ENCODE peak calls at places on chromosomes 11 and 22, in four cellular contexts. F, G, R and P are unnamed samples.

GRCh38 chr11:73729594-73730206 is 31.2 kb downstream of the RAB6A start:
- DNase-seq in R (peak), F (no peak), G (no peak), P (no peak)

GRCh38 chr11:67649634-67650540 is 643 bp downstream of the ACY3 start:
- DNase-seq in R (no peak), F (no peak), G (peak), P (no peak)

GRCh38 chr11:73266644-73267015 is 5.5 kb upstream of the P2RY6 start:
- DNase-seq in G (peak), F (no peak), R (peak), P (no peak)

GRCh38 chr11:128610765-128611617 is 23.6 kb upstream of the ETS1 start:
- DNase-seq in G (no peak), F (peak), R (no peak), P (no peak)

GRCh38 chr11:63873381-63873780 is 34.5 kb downstream of the MARK2 start:
- DNase-seq in F (no peak), R (no peak), G (no peak), P (no peak)

GRCh38 chr11:70709596-70709995 is 311.3 kb downstream of the CTTN start:
- DNase-seq in G (no peak), R (no peak), F (no peak), P (no peak)

GRCh38 chr11:24391165-24391564 is 105.7 kb upstream of the LUZP2 start:
- DNase-seq in R (no peak), G (no peak), F (no peak), P (no peak)

GRCh38 chr11:134478176-134478575 is 66.1 kb upstream of the B3GAT1 start:
- DNase-seq in F (no peak), R (peak), G (no peak), P (no peak)

GRCh38 chr11:108223449-108224149 is 732 bp downstream of the ATM start:
- DNase-seq in R (no peak), F (no peak), G (no peak), P (no peak)

GRCh38 chr11:43758942-43759341 is 78.4 kb downstream of the HSD17B12 start:
- DNase-seq in R (no peak), F (no peak), G (no peak), P (no peak)

GRCh38 chr11:124740277-124740882 is 638 bp downstream of the NRGN start:
- DNase-seq in F (no peak), R (peak), G (no peak), P (no peak)

GRCh38 chr22:31897842-31898241 is 46.5 kb upstream of the YWHAH start:
- DNase-seq in R (no peak), G (no peak), F (no peak), P (no peak)

GRCh38 chr11:93547768-93548167 is 4.6 kb upstream of the SMCO4 start:
- DNase-seq in F (no peak), G (no peak), R (no peak), P (no peak)

GRCh38 chr11:13152736-13153541 is 124.7 kb upstream of the BMAL1 start:
- DNase-seq in G (no peak), R (no peak), F (no peak), P (no peak)

GRCh38 chr11:92269021-92269420 is 44.4 kb downstream of the FAT3 start:
- DNase-seq in G (no peak), F (no peak), R (no peak), P (no peak)

GRCh38 chr11:38153985-38154384 is 1555.9 kb upstream of the RAG2 start:
- DNase-seq in G (no peak), R (no peak), F (no peak), P (no peak)

GRCh38 chr11:94638902-94639373 is 71.8 kb downstream of the PIWIL4 start:
- DNase-seq in R (no peak), G (no peak), F (no peak), P (no peak)

GRCh38 chr11:12110201-12110713 is at the start of gene MICAL2:
- DNase-seq in F (peak), G (peak), R (peak), P (peak)

GRCh38 chr11:123247813-123248379 is 52.8 kb upstream of the CLMP start:
- DNase-seq in G (no peak), R (no peak), F (no peak), P (no peak)

GRCh38 chr22:36374603-36375024 is 13.2 kb downstream of the MYH9 start:
- DNase-seq in G (no peak), F (no peak), R (no peak), P (no peak)

GRCh38 chr11:8610532-8611116 is 16.6 kb upstream of the STK33 start:
- DNase-seq in F (no peak), G (no peak), R (no peak), P (no peak)

GRCh38 chr11:65524747-65525658 is at the start of gene SCYL1:
- DNase-seq in G (peak), R (peak), F (no peak), P (peak)

GRCh38 chr11:77126156-77126775 is 1.8 kb upstream of the MYO7A start:
- DNase-seq in G (no peak), R (no peak), F (no peak), P (no peak)

GRCh38 chr11:71472357-71472885 is 19.4 kb downstream of the NADSYN1 start:
- DNase-seq in F (no peak), R (no peak), G (peak), P (no peak)

GRCh38 chr11:132994038-132994502 is 538.2 kb downstream of the OPCML start:
- DNase-seq in F (no peak), G (no peak), R (no peak), P (no peak)

GRCh38 chr11:70155386-70155785 is 47.7 kb upstream of the FADD start:
- DNase-seq in F (no peak), R (no peak), G (no peak), P (no peak)

GRCh38 chr11:65431452-65432132 is 9.0 kb downstream of the NEAT1 start:
- DNase-seq in R (peak), G (no peak), F (no peak), P (no peak)

GRCh38 chr22:41308544-41308947 is 7.2 kb downstream of the ZC3H7B start:
- DNase-seq in F (no peak), G (no peak), R (no peak), P (no peak)

DNA sequence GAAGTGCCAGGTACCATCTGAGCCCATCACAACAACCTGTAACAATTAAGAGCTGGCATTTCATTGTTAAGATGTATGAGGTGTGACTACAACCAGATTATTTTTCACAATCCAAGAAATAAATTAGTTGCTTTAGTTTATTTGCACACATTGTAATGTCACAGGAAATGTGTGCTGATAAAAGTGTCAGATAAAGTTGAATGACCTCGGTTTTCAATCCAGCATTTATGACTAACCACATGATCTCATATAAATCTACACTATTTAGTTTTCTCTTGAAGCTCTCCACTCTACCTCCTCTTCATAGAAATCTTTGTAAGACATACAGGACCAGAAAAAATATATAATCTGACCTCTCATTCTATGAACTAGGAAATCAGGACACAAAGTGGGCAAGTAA is 166.2 kb downstream of the PGR start:
- DNase-seq in F (no peak), R (no peak), G (no peak), P (no peak)
- TF ChIP-seq POLR2A in F (no peak), R (no peak), G (no peak), P (no peak)

GRCh38 chr11:2376751-2377451 is at the start of gene CD81:
- DNase-seq in G (no peak), R (peak), F (no peak), P (peak)
- TF ChIP-seq POLR2A in G (no peak), R (no peak), F (peak), P (no peak)

GRCh38 chr22:38290347-38290746 is 17.5 kb upstream of the TMEM184B start:
- DNase-seq in G (no peak), R (no peak), F (no peak), P (no peak)

GRCh38 chr22:38291201-38291777 is 18.5 kb upstream of the TMEM184B start:
- DNase-seq in F (no peak), R (no peak), G (no peak), P (no peak)

GRCh38 chr22:38292694-38293093 is 19.9 kb upstream of the TMEM184B start:
- DNase-seq in R (no peak), F (no peak), G (no peak), P (no peak)

GRCh38 chr22:38286915-38287669 is 14.3 kb upstream of the TMEM184B start:
- DNase-seq in R (no peak), G (no peak), F (no peak), P (no peak)

DNA sequence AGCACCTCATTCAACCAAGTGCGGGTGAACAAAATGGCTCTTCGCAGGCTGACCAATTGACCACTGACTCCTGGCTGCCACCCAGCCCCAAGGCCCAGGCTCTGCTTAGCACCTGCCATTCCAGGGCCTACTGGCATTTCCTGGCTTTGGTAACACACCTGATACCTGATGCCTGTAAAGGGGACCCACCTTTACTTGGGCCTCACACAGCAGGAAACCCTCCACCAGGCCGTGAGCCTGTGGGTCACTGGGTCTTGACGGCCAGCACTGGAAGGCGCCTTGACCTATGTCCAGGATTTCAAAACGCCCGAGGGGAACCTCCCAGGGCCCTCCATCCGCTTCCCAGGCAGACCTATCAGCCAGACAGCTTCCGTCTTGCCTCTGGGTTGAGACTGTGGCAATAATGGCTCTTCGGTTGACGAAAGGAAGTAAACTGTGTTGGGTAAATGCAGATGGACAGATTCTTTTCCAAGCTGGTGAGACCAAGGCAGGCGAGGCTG is 16.8 kb upstream of the TMEM184B start:
- DNase-seq in F (no peak), G (no peak), R (no peak), P (no peak)
- TF ChIP-seq POLR2A in F (peak), G (no peak), R (no peak), P (no peak)

DNA sequence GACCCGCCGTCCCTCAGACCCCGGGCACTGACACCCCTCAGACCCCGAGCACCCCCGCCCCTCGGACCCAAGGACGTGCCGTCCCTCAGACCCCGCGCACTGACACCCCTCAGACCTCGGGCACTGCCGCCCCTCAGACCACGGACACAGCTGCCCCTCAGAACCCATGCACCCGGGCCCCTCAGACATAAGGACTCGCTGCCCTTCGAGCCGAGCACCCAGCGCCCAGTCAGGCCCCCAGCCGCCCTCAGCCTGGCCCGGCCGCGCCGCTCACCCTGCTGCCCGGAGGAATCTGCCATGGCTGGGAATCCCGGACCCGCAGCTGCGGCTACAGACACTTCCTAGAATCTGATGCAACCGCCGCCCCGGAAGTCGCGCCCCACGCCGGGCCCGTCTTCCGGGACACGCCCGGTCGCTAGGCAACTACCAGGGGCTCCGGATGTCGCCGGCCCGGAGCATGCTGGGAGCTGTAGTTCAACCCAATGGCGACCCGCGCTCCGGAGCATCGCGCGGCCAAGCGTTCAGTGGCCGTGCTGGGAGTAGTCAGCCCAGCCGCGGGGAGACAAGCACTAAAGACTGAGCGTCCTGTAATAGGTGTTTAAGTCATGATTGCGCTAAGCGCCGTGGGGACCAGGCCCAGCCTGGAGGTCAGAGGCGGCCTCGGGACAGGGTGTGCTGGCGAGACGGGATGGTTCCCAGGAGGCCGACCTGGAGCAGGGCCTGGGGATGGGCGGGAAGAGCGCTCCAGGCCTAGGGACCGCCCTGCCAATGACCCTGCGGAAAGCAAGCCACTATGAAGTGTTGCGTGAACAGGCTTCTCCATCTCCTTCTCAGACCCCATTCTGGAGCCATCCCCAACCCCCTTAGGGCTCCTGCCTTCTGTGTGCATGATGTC is at the start of gene CARS1:
- DNase-seq in R (peak), G (peak), F (peak), P (peak)
- TF ChIP-seq POLR2A in R (no peak), G (peak), F (peak), P (peak)

GRCh38 chr22:20658433-20659222 is 115.3 kb upstream of the SERPIND1 start:
- DNase-seq in G (no peak), F (no peak), R (no peak), P (no peak)

GRCh38 chr22:20657963-20658362 is 116.0 kb upstream of the SERPIND1 start:
- DNase-seq in G (no peak), F (no peak), R (no peak), P (no peak)

GRCh38 chr22:20655623-20656022 is 118.3 kb upstream of the SERPIND1 start:
- DNase-seq in R (no peak), G (no peak), F (no peak), P (no peak)

GRCh38 chr22:20656516-20656901 is 117.4 kb upstream of the SERPIND1 start:
- DNase-seq in R (peak), F (no peak), G (peak), P (no peak)

DNA sequence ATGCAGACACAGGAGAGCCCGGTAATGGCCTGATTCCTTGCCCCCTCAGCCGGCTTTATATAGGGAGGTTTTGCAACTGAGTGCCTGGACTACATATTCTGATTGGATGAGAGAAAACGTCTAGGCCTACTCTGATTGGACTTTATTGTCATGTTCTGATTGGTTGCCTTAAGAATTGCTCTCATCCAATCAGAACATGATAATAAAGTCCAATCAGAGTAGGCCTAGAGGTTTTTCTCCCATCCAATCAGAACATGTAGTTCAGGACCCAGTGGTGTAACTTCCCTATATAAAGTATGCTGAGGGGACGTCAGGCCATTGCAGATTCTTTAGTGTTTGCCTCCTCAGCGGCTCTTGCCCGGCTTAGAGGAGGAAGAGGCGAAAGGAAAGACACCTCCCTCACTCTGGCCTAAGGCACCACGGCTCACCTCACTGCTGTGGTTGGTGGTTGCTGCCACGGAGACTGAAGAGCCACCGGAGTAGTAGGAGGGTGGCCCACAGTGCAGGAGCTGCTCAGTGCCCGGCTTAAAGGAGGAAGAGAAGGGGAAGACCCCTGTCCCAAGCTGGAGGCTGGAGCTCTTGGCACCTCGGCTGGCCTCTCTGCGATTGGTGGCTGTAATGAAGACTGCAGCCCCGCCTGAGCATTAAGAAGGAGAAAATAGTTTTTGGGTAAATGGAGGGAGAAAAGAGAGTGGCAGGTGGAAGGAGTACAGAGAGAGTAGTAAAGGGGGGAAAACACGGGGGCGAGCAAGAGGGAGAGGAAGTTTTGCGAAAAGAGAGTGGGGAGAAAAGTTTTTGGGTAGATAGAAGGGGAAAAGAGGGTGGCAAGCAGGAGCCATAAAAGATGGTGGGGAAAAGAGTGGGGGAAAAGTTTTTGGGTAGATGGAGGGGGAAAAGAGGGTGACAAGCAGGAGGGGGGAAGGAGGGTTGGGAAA is 116.7 kb upstream of the SERPIND1 start:
- DNase-seq in G (peak), R (peak), F (no peak), P (no peak)
- TF ChIP-seq POLR2A in G (no peak), R (no peak), F (no peak), P (no peak)

DNA sequence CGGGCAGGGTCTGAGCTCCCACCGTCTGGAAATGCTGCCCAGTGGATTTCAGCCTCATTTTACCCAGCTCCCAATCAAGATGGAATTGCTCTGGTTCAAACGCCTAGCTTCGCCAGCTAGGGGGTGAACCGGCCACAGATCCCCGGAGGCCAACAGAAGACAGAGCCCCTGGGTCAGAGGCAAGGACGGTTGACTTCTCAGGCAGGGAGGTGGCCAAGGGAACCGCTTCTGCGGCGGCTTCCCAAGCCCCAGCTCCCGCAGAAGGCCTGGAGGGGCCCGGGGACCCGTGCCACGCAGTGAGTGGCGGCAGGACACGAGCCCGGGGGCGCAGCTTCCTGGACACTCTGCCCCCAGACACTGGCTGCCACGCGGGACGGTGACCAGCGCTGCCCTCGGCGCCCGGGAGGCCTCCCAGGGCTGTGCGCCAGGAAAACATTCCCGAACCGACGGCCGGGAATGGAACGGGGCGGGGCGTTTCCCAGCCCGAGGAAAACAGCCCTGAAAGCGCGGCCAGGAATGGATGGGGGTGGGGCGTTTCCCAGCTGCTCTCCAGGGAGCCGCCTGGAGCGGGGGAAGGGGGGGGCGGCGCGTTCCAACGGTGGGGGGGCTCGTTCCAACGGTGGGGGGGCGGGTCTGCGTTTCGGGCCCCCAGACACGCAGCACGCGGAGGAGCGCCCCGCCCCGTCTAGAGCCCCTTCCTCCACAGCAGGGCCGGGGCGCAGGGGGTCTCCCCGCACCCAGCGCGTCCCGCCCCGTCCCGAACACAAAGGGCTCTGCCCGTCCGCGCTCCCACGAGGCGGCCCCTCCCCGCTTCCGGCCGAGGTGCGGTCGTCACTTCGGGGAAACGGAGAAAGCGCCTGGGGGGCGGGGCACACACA is 13.5 kb upstream of the B4GALNT4 start:
- DNase-seq in R (peak), G (peak), F (peak), P (peak)
- TF ChIP-seq POLR2A in R (no peak), G (peak), F (peak), P (peak)

DNA sequence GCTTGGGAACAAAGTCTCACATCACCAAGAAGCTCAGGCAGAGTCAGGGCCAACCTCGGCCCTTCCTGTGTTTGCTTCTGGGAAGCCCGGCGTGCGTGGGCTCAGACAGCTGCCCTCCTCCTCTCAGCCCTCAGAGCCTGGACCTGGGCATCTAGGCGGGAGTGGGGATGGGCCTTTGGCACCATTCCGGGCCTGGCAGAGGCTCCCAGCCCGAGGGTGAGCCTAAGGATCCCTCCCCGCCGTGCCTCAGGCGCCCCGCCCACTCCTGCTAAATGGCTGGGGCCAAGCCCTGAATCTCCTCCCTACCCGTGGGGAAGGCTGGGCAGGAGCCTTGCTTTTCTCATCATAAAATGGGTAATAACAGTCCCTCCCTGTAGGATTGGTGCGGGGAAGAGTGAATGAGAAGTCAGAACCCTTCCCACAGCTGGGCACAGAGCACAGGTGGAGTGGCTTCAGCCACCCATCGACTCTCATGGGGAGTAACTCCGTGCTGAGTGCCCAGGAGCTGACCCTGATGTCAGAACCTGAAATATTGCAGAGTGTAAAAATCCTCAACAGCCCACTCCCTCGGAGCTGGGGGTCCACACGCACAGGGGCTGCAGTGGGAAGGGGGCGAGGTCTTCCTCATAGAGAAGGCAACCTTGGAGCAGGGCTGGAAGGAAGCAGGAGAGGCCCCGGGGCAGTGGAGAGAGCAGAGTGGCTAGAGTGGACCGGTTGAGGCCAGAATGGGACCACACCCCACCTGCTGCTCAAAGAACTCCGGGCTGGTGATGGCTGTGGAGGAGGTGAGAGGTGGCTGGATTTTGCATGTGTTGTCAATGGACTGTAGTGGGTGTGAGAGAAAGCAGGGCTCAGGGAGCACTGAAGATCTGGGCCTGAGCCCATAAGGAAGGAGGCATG is 18.8 kb upstream of the CDKN1C start:
- DNase-seq in G (no peak), R (no peak), F (no peak), P (no peak)
- TF ChIP-seq POLR2A in G (peak), R (no peak), F (no peak), P (no peak)